ENCODE peak calls at places on chromosomes 13 and 19, in seven cellular contexts. U is H1, P is IMR-90, G is A673, L is transverse colon, M is pancreas, S is tibial nerve. C is an unnamed sample.
A peak's percentile ranks its signal among the peaks of the same experiment; 100 is the strongest.

GRCh38 chr19:33430674-33431277 is 57.3 kb downstream of the CEBPG start:
- DNase-seq in P (peak; percentile 61), L (peak; percentile 67), S (no peak), G (peak; percentile 81), M (peak; percentile 89), U (peak; percentile 39), C (peak; percentile 78)

GRCh38 chr19:23522431-23522830 is 127.2 kb upstream of the ZNF91 start:
- DNase-seq in P (no peak), L (no peak), M (no peak), G (no peak), S (no peak), U (no peak), C (no peak)

GRCh38 chr19:1130801-1131717 is 27.3 kb downstream of the GPX4 start:
- DNase-seq in M (no peak), S (no peak), L (peak; percentile 70), G (no peak), P (no peak), U (no peak), C (peak; percentile 43)

GRCh38 chr19:871446-872265 is 12.2 kb downstream of the CFD start:
- DNase-seq in P (peak; percentile 31), S (no peak), G (no peak), U (no peak), L (no peak), M (peak; percentile 60), C (peak; percentile 45)

GRCh38 chr19:49073514-49074378 is 1.2 kb upstream of the KCNA7 start:
- DNase-seq in S (no peak), P (no peak), L (no peak), U (no peak), M (no peak), G (peak; percentile 70), C (no peak)

GRCh38 chr13:71773534-71773933 is 93.5 kb downstream of the DACH1 start:
- DNase-seq in M (no peak), U (no peak), P (no peak), S (no peak), L (no peak), G (no peak), C (no peak)

GRCh38 chr19:44278181-44278690 is 18.6 kb downstream of the ZNF233 start:
- DNase-seq in S (no peak), G (no peak), P (peak; percentile 7), U (no peak), L (no peak), M (no peak), C (peak; percentile 19)

GRCh38 chr19:10729406-10729805 is 11.5 kb downstream of the DNM2 start:
- DNase-seq in P (no peak), S (no peak), L (no peak), U (no peak), M (no peak), G (no peak), C (no peak)

GRCh38 chr19:29855771-29856510 is 44.1 kb downstream of the CCNE1 start:
- DNase-seq in G (no peak), M (no peak), P (no peak), L (no peak), U (no peak), S (no peak), C (no peak)

GRCh38 chr13:112254061-112254818 is 121.9 kb upstream of the SPACA7 start:
- DNase-seq in P (no peak), U (no peak), G (no peak), M (no peak), S (no peak), L (no peak), C (no peak)

GRCh38 chr19:46372901-46373572 is 26.1 kb downstream of the PPP5C start:
- DNase-seq in M (peak; percentile 61), U (no peak), G (peak; percentile 75), S (no peak), L (no peak), P (no peak), C (peak; percentile 66)

GRCh38 chr13:24251525-24251924 is 57.9 kb upstream of the C1QTNF9 start:
- DNase-seq in S (no peak), U (no peak), M (no peak), G (no peak), P (no peak), L (peak; percentile 37), C (no peak)

GRCh38 chr19:11480927-11481776 is at the start of gene ELAVL3:
- DNase-seq in S (no peak), G (peak; percentile 55), M (no peak), P (no peak), L (no peak), U (no peak), C (no peak)

GRCh38 chr19:14477417-14478112 is 2.4 kb upstream of the PTGER1 start:
- DNase-seq in U (no peak), G (peak; percentile 77), M (no peak), L (no peak), P (no peak), S (no peak), C (no peak)

GRCh38 chr19:54125713-54126112 is 10.2 kb downstream of the PRPF31 start:
- DNase-seq in U (no peak), L (no peak), P (no peak), M (no peak), S (no peak), G (no peak), C (no peak)
- H3K36me3 ChIP-seq in U (peaks cover 43% of the 10 kb centered on the region), L (no peaks in the 10 kb centered on the region), P (peaks cover 75% of the 10 kb centered on the region), M (peaks cover 7% of the 10 kb centered on the region), S (peaks cover 2% of the 10 kb centered on the region), G (peaks cover 58% of the 10 kb centered on the region), C (peaks cover 80% of the 10 kb centered on the region)

DNA sequence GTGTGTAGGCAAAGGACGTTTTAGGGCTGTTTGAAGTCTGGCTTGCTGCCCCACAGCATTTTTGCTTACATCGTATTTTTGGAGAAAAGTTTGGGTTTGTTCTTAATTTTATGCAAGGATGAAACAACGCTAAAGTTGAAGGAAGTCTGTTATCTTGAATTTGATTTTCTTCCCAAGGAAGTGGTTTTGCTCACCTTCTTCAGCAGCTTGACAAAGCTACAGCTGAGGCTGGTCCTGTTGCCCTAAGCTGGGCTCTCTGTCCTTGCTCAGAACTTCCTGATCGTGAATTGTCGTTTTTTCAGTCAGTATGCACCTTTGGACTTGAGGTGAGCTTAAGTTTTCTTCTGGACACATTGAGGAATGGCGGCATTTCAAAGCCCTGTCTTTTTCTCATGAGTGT is 62.1 kb upstream of the GSX1 start:
- DNase-seq in S (no peak), P (no peak), G (no peak), L (no peak), M (no peak), U (no peak), C (no peak)
- H3K36me3 ChIP-seq in S (no peaks in the 10 kb centered on the region), P (no peaks in the 10 kb centered on the region), G (no peaks in the 10 kb centered on the region), L (no peaks in the 10 kb centered on the region), M (no peaks in the 10 kb centered on the region), U (no peaks in the 10 kb centered on the region), C (no peaks in the 10 kb centered on the region)

GRCh38 chr13:45406421-45406820 is 11.8 kb downstream of the SLC25A30 start:
- DNase-seq in P (no peak), U (no peak), G (no peak), M (no peak), L (no peak), S (no peak), C (no peak)

GRCh38 chr13:45402641-45403040 is 15.5 kb downstream of the SLC25A30 start:
- DNase-seq in M (no peak), U (no peak), P (no peak), L (no peak), S (no peak), G (no peak), C (no peak)

GRCh38 chr13:45401306-45401705 is 16.9 kb downstream of the SLC25A30 start:
- DNase-seq in M (no peak), S (no peak), G (no peak), L (no peak), U (no peak), P (no peak), C (no peak)

GRCh38 chr13:45398862-45399261 is 19.3 kb downstream of the SLC25A30 start:
- DNase-seq in S (no peak), M (no peak), P (no peak), L (no peak), U (no peak), G (no peak), C (no peak)

DNA sequence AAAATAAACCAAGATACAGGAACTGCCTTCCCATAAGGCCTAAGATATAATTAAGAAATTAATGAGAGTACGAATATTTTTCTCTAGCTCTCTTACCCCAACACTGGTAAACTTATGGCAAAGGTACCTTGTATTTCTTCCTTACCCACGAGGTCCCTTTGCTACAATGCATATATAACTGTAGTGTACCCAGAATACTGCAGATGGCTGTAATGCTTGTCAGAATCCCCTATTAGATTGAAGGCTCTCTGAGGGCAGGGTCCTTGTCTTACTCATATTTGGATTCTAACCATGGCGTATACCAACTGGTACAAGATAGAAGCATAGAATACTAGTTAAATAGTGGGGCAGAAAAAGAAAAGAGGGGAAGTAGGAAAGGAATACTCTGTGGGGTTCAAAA is 15.1 kb downstream of the SLC25A30 start:
- DNase-seq in G (no peak), U (no peak), P (no peak), S (no peak), L (no peak), M (no peak), C (no peak)
- H3K36me3 ChIP-seq in G (peaks cover 63% of the 10 kb centered on the region), U (no peaks in the 10 kb centered on the region), P (peaks cover 23% of the 10 kb centered on the region), S (no peaks in the 10 kb centered on the region), L (no peaks in the 10 kb centered on the region), M (no peaks in the 10 kb centered on the region), C (peaks cover 67% of the 10 kb centered on the region)

GRCh38 chr13:83499286-83499685 is 383.0 kb downstream of the SLITRK1 start:
- DNase-seq in L (no peak), G (peak; percentile 48), U (no peak), M (no peak), P (peak; percentile 14), S (no peak), C (no peak)
- H3K36me3 ChIP-seq in L (no peaks in the 10 kb centered on the region), G (no peaks in the 10 kb centered on the region), U (no peaks in the 10 kb centered on the region), M (no peaks in the 10 kb centered on the region), P (no peaks in the 10 kb centered on the region), S (no peaks in the 10 kb centered on the region), C (no peaks in the 10 kb centered on the region)

GRCh38 chr19:3522421-3523360 is 16.3 kb upstream of the TEKTIP1 start:
- DNase-seq in G (no peak), M (peak; percentile 48), S (no peak), L (no peak), U (no peak), P (no peak), C (no peak)
- H3K36me3 ChIP-seq in G (peaks cover 41% of the 10 kb centered on the region), M (peaks cover 3% of the 10 kb centered on the region), S (peaks cover 2% of the 10 kb centered on the region), L (no peaks in the 10 kb centered on the region), U (no peaks in the 10 kb centered on the region), P (peaks cover 48% of the 10 kb centered on the region), C (peaks cover 27% of the 10 kb centered on the region)

DNA sequence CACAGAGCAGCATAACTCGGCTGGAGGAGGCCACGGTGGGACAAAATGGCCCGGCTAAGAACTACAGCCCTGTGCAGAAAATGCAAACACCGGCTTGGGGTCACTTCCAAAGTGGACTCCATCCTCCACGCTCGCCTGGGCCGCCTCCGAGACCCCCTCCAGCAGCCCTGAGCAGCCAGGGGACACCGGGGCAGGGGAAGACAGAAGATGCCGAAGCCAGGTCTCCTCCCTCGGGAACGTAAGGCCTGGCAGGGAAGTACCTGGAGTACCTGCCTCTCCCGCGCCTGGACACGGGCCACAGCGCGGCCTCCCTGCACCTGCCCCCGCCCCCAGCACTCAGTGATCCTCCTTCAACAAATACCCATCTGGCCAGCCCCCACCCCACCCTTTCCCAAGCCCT is 5.0 kb downstream of the LMNB2 start:
- DNase-seq in U (no peak), L (no peak), M (no peak), P (no peak), S (no peak), G (no peak), C (no peak)
- H3K36me3 ChIP-seq in U (no peaks in the 10 kb centered on the region), L (no peaks in the 10 kb centered on the region), M (no peaks in the 10 kb centered on the region), P (peaks cover 4% of the 10 kb centered on the region), S (no peaks in the 10 kb centered on the region), G (peaks cover 11% of the 10 kb centered on the region), C (no peaks in the 10 kb centered on the region)